ENCODE peak calls at places on chromosomes 12 and 14, in four cellular contexts. N is stimulated activated CD4-positive, alpha-beta T cell treated with anti-CD3 and anti-CD28 coated beads, TNF-alpha, amount 100 ng/mL, for 4 hours; A is A549; Z is CD4-positive, CD25-positive, alpha-beta regulatory T cell. T is an unnamed sample.

GRCh38 chr12:10182662-10183061 is 3.8 kb downstream of the TMEM52B start:
- DNase-seq in Z (no peak), N (no peak), A (peak), T (no peak)

GRCh38 chr12:108375986-108376663 is 37.0 kb upstream of the CMKLR1 start:
- DNase-seq in A (no peak), Z (no peak), N (no peak), T (no peak)

GRCh38 chr12:105892362-105892910 is 246.3 kb downstream of the NUAK1 start:
- DNase-seq in Z (no peak), N (no peak), A (no peak), T (no peak)

GRCh38 chr12:71865166-71865713 is 25.7 kb downstream of the TBC1D15 start:
- DNase-seq in Z (no peak), N (no peak), A (peak), T (no peak)

GRCh38 chr14:40985584-40985983 is 621.1 kb upstream of the LRFN5 start:
- DNase-seq in N (no peak), Z (no peak), A (no peak), T (no peak)

GRCh38 chr14:69351911-69352310 is 46.2 kb downstream of the ERH start:
- DNase-seq in A (no peak), Z (no peak), N (no peak), T (no peak)

GRCh38 chr12:101839324-101840283 is 8.8 kb upstream of the GNPTAB start:
- DNase-seq in Z (peak), A (peak), N (peak), T (peak)

GRCh38 chr12:108099778-108100177 is 29.3 kb upstream of the WSCD2 start:
- DNase-seq in Z (no peak), N (no peak), A (no peak), T (no peak)

GRCh38 chr12:110776410-110776809 is 33.7 kb upstream of the PPP1CC start:
- DNase-seq in Z (peak), A (no peak), N (peak), T (peak)

GRCh38 chr14:98501335-98501734 is 770.7 kb downstream of the BCL11B start:
- DNase-seq in A (peak), Z (no peak), N (no peak), T (no peak)

GRCh38 chr12:49667319-49668090 is 39.7 kb downstream of the FMNL3 start:
- DNase-seq in Z (no peak), A (no peak), N (no peak), T (no peak)

GRCh38 chr14:78863143-78863542 is 693.0 kb downstream of the NRXN3 start:
- DNase-seq in Z (peak), A (peak), N (no peak), T (no peak)

GRCh38 chr14:73457050-73457934 is 1.1 kb downstream of the NUMB start:
- DNase-seq in N (no peak), Z (peak), A (peak), T (peak)

T was measured in germinal center.